ENCODE peak calls at places on chromosomes 12 and 14, in eight cellular contexts. C is adrenal gland; Z is Peyer's patch; B is WERI-Rb-1; G is CD8-positive, alpha-beta T cell; X is dorsolateral prefrontal cortex; T is cardiac fibroblast; L is fibroblast of mammary gland. R is an unnamed sample.

GRCh38 chr14:35390577-35391387 is 13.8 kb downstream of the NFKBIA start:
- DNase-seq in C (no peak), B (no peak), X (no peak), G (no peak), Z (no peak), T (no peak), L (peak; percentile 45), R (no peak)

GRCh38 chr14:92693998-92694780 is 54.2 kb downstream of the LGMN start:
- DNase-seq in Z (no peak), T (peak; percentile 50), B (no peak), X (peak; percentile 25), C (no peak), L (no peak), G (no peak), R (no peak)

GRCh38 chr14:93734086-93734822 is 54.0 kb downstream of the PRIMA1 start:
- DNase-seq in Z (no peak), T (no peak), C (no peak), G (no peak), X (no peak), L (no peak), B (peak; percentile 32), R (no peak)

GRCh38 chr14:100426331-100426730 is 103.2 kb downstream of the SLC25A47 start:
- DNase-seq in X (no peak), C (no peak), T (no peak), L (no peak), G (no peak), B (no peak), Z (no peak), R (no peak)

GRCh38 chr12:88746386-88746785 is 166.1 kb upstream of the KITLG start:
- DNase-seq in G (no peak), B (no peak), Z (no peak), X (no peak), C (no peak), T (no peak), L (no peak), R (no peak)

GRCh38 chr12:32595251-32595650 is 83.8 kb upstream of the DNM1L start:
- DNase-seq in B (no peak), C (no peak), X (no peak), L (peak; percentile 65), T (peak; percentile 11), G (no peak), Z (no peak), R (no peak)

GRCh38 chr14:55843718-55844403 is 263.9 kb downstream of the KTN1 start:
- DNase-seq in T (peak; percentile 21), B (no peak), Z (no peak), X (no peak), G (no peak), C (no peak), L (peak; percentile 26), R (no peak)

GRCh38 chr14:94458096-94458495 is 5.5 kb upstream of the SERPINA11 start:
- DNase-seq in L (no peak), G (no peak), T (no peak), X (no peak), B (no peak), Z (no peak), C (no peak), R (no peak)

GRCh38 chr14:91243098-91243483 is 1.4 kb downstream of the GPR68 start:
- DNase-seq in T (no peak), C (no peak), Z (no peak), L (no peak), G (no peak), B (no peak), X (no peak), R (no peak)

GRCh38 chr14:61098711-61099110 is 117.7 kb downstream of the SLC38A6 start:
- DNase-seq in C (no peak), G (no peak), X (no peak), T (no peak), L (no peak), B (no peak), Z (no peak), R (no peak)

GRCh38 chr14:68359862-68360552 is 432.9 kb downstream of the ZFP36L1 start:
- DNase-seq in T (peak; percentile 75), C (peak; percentile 12), L (peak; percentile 17), B (no peak), Z (peak; percentile 84), X (no peak), G (no peak), R (no peak)

GRCh38 chr12:106766393-106766826 is 8.1 kb upstream of the RIC8B start:
- DNase-seq in T (peak; percentile 89), X (no peak), B (no peak), Z (no peak), G (no peak), C (peak; percentile 46), L (peak; percentile 60), R (no peak)

GRCh38 chr12:50117057-50117622 is 5.1 kb downstream of the COX14 start:
- DNase-seq in C (no peak), Z (no peak), G (no peak), X (no peak), L (no peak), B (no peak), T (no peak), R (no peak)

GRCh38 chr12:34398706-34399630 is 376.7 kb downstream of the ALG10 start:
- DNase-seq in T (no peak), C (peak; percentile 3), B (no peak), G (no peak), Z (peak; percentile 26), L (no peak), X (peak; percentile 26), R (no peak)

GRCh38 chr12:129871991-129872969 is 31.5 kb downstream of the TMEM132D start:
- DNase-seq in Z (no peak), G (no peak), X (no peak), B (peak; percentile 44), T (no peak), C (no peak), L (no peak), R (no peak)

DNA sequence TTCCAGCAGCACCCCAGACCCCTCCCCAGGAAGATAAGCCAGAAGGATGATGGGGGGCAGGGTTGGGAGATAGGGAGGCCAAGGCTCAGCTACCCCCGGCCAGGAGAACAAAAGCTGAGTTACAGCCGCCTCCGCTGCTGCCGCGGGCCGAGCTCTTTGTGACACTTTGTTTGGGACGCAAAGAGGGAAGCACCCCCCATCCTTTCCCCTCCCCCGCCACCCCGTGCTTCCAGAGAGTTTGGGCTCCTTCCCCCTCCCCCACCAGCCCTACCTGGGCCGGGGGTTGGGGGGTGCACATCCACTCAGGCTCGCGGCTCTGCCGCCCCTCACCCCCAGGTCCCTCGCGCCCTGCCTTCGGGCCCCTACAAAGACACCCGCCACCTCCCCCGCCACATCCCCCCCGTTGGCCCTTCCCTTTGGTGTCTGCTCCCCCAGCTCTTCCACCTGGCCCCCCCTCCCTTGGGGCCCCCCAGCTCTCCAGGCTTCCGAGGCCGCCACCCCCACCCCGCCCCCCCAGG is 780 bp downstream of the ZNF219 start:
- DNase-seq in X (no peak), L (no peak), C (peak; percentile 52), T (no peak), B (peak; percentile 44), G (no peak), Z (peak; percentile 69), R (peak; percentile 49)
- H3K4me3 ChIP-seq in X (peak overlapping the region; percentile 53), L (peak overlapping the region; percentile 30), C (peak overlapping the region; percentile 76), T (no peak overlapping the region), B (peak overlapping the region; percentile 74), G (no peak overlapping the region), Z (peak overlapping the region; percentile 84), R (no peak overlapping the region)

GRCh38 chr12:97757431-97758091 is 295.0 kb downstream of the RMST start:
- DNase-seq in B (no peak), L (peak; percentile 35), Z (no peak), G (no peak), T (peak; percentile 47), X (no peak), C (no peak), R (no peak)
- H3K4me3 ChIP-seq in B (no peak overlapping the region), L (no peak overlapping the region), Z (no peak overlapping the region), G (no peak overlapping the region), T (no peak overlapping the region), X (no peak overlapping the region), C (no peak overlapping the region), R (no peak overlapping the region)

GRCh38 chr14:85534914-85535313 is 5.0 kb downstream of the FLRT2 start:
- DNase-seq in G (no peak), L (peak; percentile 20), C (no peak), B (no peak), X (no peak), T (no peak), Z (no peak), R (no peak)

GRCh38 chr14:85535916-85536834 is 6.2 kb downstream of the FLRT2 start:
- DNase-seq in G (no peak), C (peak; percentile 36), L (peak; percentile 79), B (no peak), T (peak; percentile 69), X (no peak), Z (no peak), R (no peak)

GRCh38 chr14:85533821-85534271 is 3.9 kb downstream of the FLRT2 start:
- DNase-seq in X (no peak), Z (no peak), T (no peak), C (peak; percentile 18), G (no peak), L (peak; percentile 37), B (peak; percentile 30), R (no peak)

GRCh38 chr14:85534435-85534834 is 4.5 kb downstream of the FLRT2 start:
- DNase-seq in T (peak; percentile 28), B (peak; percentile 6), C (peak; percentile 16), Z (no peak), G (no peak), X (peak; percentile 34), L (peak; percentile 28), R (no peak)

DNA sequence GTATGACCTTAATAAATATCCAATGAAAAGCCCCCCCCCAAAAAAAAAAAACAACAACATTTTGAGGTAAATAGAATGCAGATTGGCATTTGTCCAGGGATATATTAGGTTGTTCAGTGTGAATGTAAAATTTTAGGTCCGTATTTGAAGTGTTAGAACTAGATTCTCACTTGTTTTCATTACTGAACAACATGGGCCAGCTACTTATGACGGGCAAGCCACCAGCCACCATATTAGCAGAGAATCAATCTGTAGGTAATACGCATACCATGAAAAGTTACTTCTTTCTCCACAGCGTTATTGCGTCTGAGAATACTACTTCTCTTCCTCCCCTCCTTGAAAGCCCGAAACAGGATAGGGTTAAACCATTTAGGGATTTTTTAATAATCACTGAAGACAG is 5.4 kb downstream of the FLRT2 start:
- DNase-seq in L (no peak), G (no peak), T (no peak), B (no peak), Z (no peak), X (no peak), C (no peak), R (no peak)
- H3K4me3 ChIP-seq in L (peak overlapping the region; percentile 84), G (no peak overlapping the region), T (no peak overlapping the region), B (no peak overlapping the region), Z (no peak overlapping the region), X (peak overlapping the region; percentile 72), C (peak overlapping the region; percentile 65), R (no peak overlapping the region)

DNA sequence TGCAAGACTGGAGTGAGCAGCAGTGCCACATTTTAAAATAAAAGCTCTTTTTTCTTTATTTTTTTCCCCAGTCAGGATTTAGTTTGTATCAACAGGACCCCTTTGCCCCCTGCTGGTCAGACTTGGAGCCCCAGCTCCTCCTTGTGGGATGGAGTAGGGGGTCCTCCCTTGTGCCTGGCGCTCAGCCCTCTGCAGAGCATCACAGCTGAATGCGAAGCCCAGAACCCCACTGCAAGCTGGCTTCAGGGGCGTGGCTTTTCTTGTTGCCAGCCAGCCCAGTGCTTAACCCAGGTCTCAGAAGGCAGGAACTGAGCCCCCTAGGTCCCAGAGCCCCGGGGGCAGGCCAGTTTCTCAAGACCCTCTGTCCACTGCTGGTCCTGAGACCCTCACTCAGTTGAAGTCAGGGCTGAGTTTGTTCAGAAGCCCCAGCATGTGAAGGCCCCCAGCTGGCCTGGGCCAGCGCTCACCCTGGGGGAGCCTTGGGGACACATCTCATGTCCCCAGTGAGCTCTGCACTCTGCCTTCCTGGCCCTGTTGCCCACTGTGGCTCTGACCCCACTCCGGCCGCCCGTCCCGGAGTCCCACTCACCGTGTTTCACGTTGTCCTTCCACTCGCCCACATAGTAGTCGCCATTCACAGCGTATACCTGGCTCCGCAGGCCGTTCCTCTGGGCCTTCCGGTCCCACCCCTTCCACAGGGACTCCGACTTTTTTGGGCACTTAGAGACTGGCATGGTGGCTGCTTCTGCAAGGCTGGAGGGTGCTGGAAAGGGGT is 517 bp downstream of the MORN3 start:
- DNase-seq in C (peak; percentile 37), X (no peak), G (peak; percentile 58), Z (peak; percentile 74), T (peak; percentile 55), B (peak; percentile 77), L (peak; percentile 38), R (peak; percentile 53)
- H3K4me3 ChIP-seq in C (no peak overlapping the region), X (no peak overlapping the region), G (no peak overlapping the region), Z (no peak overlapping the region), T (no peak overlapping the region), B (no peak overlapping the region), L (no peak overlapping the region), R (no peak overlapping the region)

R was measured in CD4-positive, alpha-beta memory T cell.